ENCODE peak calls at places on chromosomes 4 and X, in five cellular contexts. X, D, G, H and Q are unnamed samples.

GRCh38 chrX:25020391-25021131 is 4.8 kb upstream of the ARX start:
- DNase-seq in X (no peak), D (peak; percentile 83), G (peak; percentile 90), H (no peak), Q (no peak)

GRCh38 chr4:145230726-145231125 is 50.3 kb upstream of the OTUD4 start:
- DNase-seq in X (no peak), D (no peak), G (no peak), H (no peak), Q (no peak)

GRCh38 chr4:142840516-142841123 is 5.5 kb downstream of the INPP4B start:
- DNase-seq in X (peak; percentile 43), D (no peak), G (peak; percentile 51), H (peak; percentile 79), Q (no peak)

GRCh38 chr4:76195326-76195725 is 18.3 kb downstream of the SCARB2 start:
- DNase-seq in X (no peak), D (no peak), G (no peak), H (no peak), Q (no peak)

GRCh38 chr4:6257243-6258025 is 12.2 kb upstream of the WFS1 start:
- DNase-seq in X (no peak), D (no peak), G (peak; percentile 34), H (no peak), Q (no peak)

GRCh38 chr4:113355550-113356371 is 306.3 kb downstream of the ANK2 start:
- DNase-seq in X (peak; percentile 94), D (no peak), G (no peak), H (peak; percentile 86), Q (no peak)

GRCh38 chrX:41759817-41760216 is 35.8 kb downstream of the GPR82 start:
- DNase-seq in X (peak; percentile 6), D (no peak), G (peak; percentile 43), H (peak; percentile 39), Q (no peak)

GRCh38 chr4:188554413-188554812 is 415.2 kb downstream of the TRIML1 start:
- DNase-seq in X (no peak), D (no peak), G (no peak), H (no peak), Q (no peak)

GRCh38 chr4:26003072-26003471 is 89.1 kb downstream of the SMIM20 start:
- DNase-seq in X (no peak), D (no peak), G (no peak), H (no peak), Q (no peak)

GRCh38 chr4:74873545-74874295 is 59.2 kb upstream of the PARM1 start:
- DNase-seq in X (no peak), D (no peak), G (peak; percentile 13), H (no peak), Q (no peak)

GRCh38 chrX:108642273-108642628 is 94.1 kb downstream of the IRS4 start:
- DNase-seq in X (no peak), D (no peak), G (no peak), H (no peak), Q (no peak)

GRCh38 chrX:97026406-97026805 is 142.7 kb downstream of the RPA4 start:
- DNase-seq in X (peak; percentile 2), D (no peak), G (peak; percentile 72), H (peak; percentile 23), Q (no peak)

GRCh38 chr4:154559141-154559841 is 3.5 kb upstream of the FGB start:
- DNase-seq in X (peak; percentile 75), D (no peak), G (peak; percentile 56), H (peak; percentile 78), Q (no peak)

GRCh38 chr4:76035146-76035545 is 724 bp downstream of the CXCL11 start:
- DNase-seq in X (no peak), D (no peak), G (no peak), H (no peak), Q (no peak)

GRCh38 chr4:1351854-1352633 is 5.0 kb downstream of the UVSSA start:
- DNase-seq in X (peak; percentile 58), D (peak; percentile 94), G (peak; percentile 89), H (peak; percentile 87), Q (peak; percentile 78)

GRCh38 chr4:139767585-139767984 is 102.0 kb downstream of the MGST2 start:
- DNase-seq in X (no peak), D (no peak), G (no peak), H (no peak), Q (no peak)

GRCh38 chr4:152277333-152277732 is 258.6 kb downstream of the FBXW7 start:
- DNase-seq in X (no peak), D (no peak), G (no peak), H (no peak), Q (no peak)

GRCh38 chr4:140052050-140052449 is 101.9 kb downstream of the MAML3 start:
- DNase-seq in X (peak; percentile 50), D (no peak), G (peak; percentile 41), H (peak; percentile 51), Q (peak; percentile 48)

GRCh38 chr4:48526403-48526802 is 36.4 kb downstream of the ZAR1 start:
- DNase-seq in X (no peak), D (no peak), G (no peak), H (no peak), Q (no peak)

GRCh38 chr4:94545296-94545695 is 93.6 kb downstream of the PDLIM5 start:
- DNase-seq in X (peak; percentile 65), D (no peak), G (no peak), H (peak; percentile 91), Q (no peak)

GRCh38 chr4:16140520-16141249 is 56.9 kb upstream of the PROM1 start:
- DNase-seq in X (peak; percentile 91), D (no peak), G (no peak), H (peak; percentile 94), Q (no peak)

GRCh38 chrX:36436286-36436860 is 516.8 kb downstream of the CFAP47 start:
- DNase-seq in X (no peak), D (no peak), G (no peak), H (no peak), Q (no peak)

GRCh38 chrX:104972737-104973136 is 247.8 kb downstream of the TEX13A start:
- DNase-seq in X (no peak), D (no peak), G (no peak), H (peak; percentile 85), Q (no peak)

GRCh38 chr4:51890760-51891159 is 47.8 kb downstream of the DCUN1D4 start:
- DNase-seq in X (no peak), D (no peak), G (no peak), H (no peak), Q (no peak)

GRCh38 chr4:88672987-88673386 is 24.6 kb downstream of the NAP1L5 start:
- DNase-seq in X (peak; percentile 48), D (no peak), G (peak; percentile 54), H (peak; percentile 46), Q (no peak)

GRCh38 chr4:151922306-151922705 is 161.5 kb upstream of the GATB start:
- DNase-seq in X (no peak), D (no peak), G (no peak), H (peak; percentile 55), Q (no peak)

GRCh38 chr4:19748911-19749473 is 502.7 kb upstream of the SLIT2 start:
- DNase-seq in X (no peak), D (no peak), G (no peak), H (peak; percentile 79), Q (no peak)

GRCh38 chr4:169361741-169362140 is 91.0 kb upstream of the SH3RF1 start:
- DNase-seq in X (no peak), D (no peak), G (no peak), H (no peak), Q (no peak)

GRCh38 chr4:169359961-169360360 is 89.2 kb upstream of the SH3RF1 start:
- DNase-seq in X (no peak), D (no peak), G (no peak), H (no peak), Q (no peak)

GRCh38 chr4:169366821-169367220 is 96.1 kb upstream of the SH3RF1 start:
- DNase-seq in X (no peak), D (no peak), G (no peak), H (no peak), Q (no peak)

GRCh38 chr4:169362607-169363006 is 91.9 kb upstream of the SH3RF1 start:
- DNase-seq in X (no peak), D (no peak), G (no peak), H (no peak), Q (no peak)
- H3K27ac ChIP-seq in X (no peak overlapping the region), D (no peak overlapping the region), G (no peak overlapping the region), H (peak overlapping the region; percentile 62), Q (no peak overlapping the region)

DNA sequence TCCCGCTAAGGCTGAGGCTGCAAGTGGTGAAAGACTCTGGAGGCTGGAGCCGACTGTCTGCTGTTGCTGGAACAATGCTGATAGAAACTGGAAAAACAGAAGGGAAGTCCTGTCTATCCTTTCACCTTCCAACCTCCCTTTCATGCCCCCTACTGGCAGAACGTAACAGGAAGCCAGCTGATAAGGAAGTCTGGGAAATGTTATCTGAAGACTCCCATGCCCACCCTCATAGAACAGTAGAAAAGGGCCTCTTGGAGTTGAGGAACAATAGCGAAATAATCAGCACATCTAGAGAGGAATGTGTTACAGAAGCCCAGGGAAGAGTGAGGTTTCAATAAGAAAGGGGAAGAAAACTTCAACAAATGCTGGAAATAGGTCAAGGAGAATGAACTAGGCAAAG is 117.1 kb upstream of the DKK2 start:
- DNase-seq in X (no peak), D (no peak), G (peak; percentile 67), H (no peak), Q (no peak)
- TF ChIP-seq CTCF in X (peak; percentile 53), D (no peak), G (peak; percentile 58), H (peak; percentile 43), Q (no peak)

DNA sequence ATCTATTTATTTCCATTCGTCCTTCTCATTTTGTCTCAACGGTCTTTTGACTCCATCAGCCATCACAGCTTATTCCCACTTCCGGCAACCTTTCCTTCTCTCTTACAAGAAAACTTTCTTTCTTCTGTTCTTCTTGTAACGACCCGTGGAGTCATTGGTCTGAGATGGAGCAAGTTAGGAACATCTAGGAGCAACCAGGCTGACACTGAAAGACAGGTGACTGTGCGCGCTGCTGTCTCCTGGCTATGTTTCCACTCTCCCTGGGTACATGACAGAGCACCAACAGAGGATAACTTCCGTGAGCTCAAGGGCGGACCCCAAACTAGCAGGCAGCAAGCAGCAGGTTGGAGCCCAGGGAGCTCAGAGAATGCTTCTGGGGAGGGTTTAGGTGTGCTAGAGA is 2.5 kb downstream of the FGF5 start:
- DNase-seq in X (no peak), D (no peak), G (no peak), H (no peak), Q (no peak)
- H3K27ac ChIP-seq in X (peak overlapping the region; percentile 41), D (no peak overlapping the region), G (no peak overlapping the region), H (no peak overlapping the region), Q (no peak overlapping the region)

GRCh38 chr4:17336986-17337385 is 174.9 kb downstream of the QDPR start:
- DNase-seq in X (no peak), D (no peak), G (no peak), H (no peak), Q (no peak)

GRCh38 chr4:17336069-17336468 is 175.8 kb downstream of the QDPR start:
- DNase-seq in X (no peak), D (no peak), G (no peak), H (no peak), Q (no peak)

GRCh38 chr4:17336524-17336941 is 175.4 kb downstream of the QDPR start:
- DNase-seq in X (no peak), D (peak; percentile 40), G (no peak), H (no peak), Q (no peak)

GRCh38 chr4:17335371-17335770 is 176.5 kb downstream of the QDPR start:
- DNase-seq in X (no peak), D (no peak), G (no peak), H (no peak), Q (no peak)

DNA sequence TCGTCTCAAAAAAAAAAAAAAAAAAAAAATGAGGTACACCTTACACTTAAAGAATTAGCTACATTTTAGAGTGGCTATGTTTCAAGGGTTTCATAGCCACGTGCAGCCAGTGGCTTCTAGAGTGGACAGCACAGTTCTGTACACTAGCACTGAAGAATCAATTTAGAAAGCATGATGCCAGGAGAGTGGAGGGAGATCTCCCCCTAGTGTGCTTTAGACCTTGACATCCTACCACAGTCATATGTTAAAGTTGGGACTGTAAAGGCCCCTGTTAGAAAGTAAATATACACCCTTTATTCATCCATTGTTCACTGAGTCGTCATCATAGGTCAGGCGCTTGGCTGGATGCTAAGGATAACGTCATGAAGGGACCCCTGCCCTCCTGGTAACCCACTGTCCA is 179.4 kb downstream of the QDPR start:
- DNase-seq in X (no peak), D (no peak), G (no peak), H (no peak), Q (no peak)
- TF ChIP-seq CTCF in X (peak; percentile 9), D (no peak), G (no peak), H (no peak), Q (no peak)